ENCODE peak calls at places on chromosomes 3 and 15, in eight cellular contexts. K is KG1; W is naive thymus-derived CD4-positive, alpha-beta T cell; C is iPS DF 6.9; J is NCI-H748 treated with DMSO at 0.1 percent for 48 hours; B is GM19239; T is smooth muscle cell of the brain vasculature; O is cerebellum. I is an unnamed sample.

GRCh38 chr15:67085818-67086649 is 20.6 kb downstream of the SMAD3 start:
- DNase-seq in C (no peak), K (no peak), B (no peak), W (no peak), O (no peak), T (no peak), J (no peak), I (no peak)

GRCh38 chr3:170848294-170848917 is 21.6 kb downstream of the RPL22L1 start:
- DNase-seq in J (peak), W (no peak), O (no peak), T (no peak), C (no peak), K (no peak), B (no peak), I (no peak)

GRCh38 chr3:125374501-125374995 is 577 bp downstream of the ZNF148 start:
- DNase-seq in T (no peak), B (peak), W (no peak), O (peak), K (no peak), J (peak), C (no peak), I (peak)

GRCh38 chr15:76932090-76932966 is 779 bp downstream of the RCN2 start:
- DNase-seq in C (no peak), K (no peak), J (no peak), B (no peak), W (no peak), O (peak), T (no peak), I (no peak)

GRCh38 chr3:17088602-17089313 is 204.0 kb downstream of the PLCL2 start:
- DNase-seq in B (no peak), O (no peak), K (no peak), C (no peak), J (no peak), T (no peak), W (no peak), I (no peak)

GRCh38 chr15:88719654-88720053 is 80.8 kb downstream of the ISG20 start:
- DNase-seq in B (no peak), K (no peak), W (no peak), O (no peak), T (no peak), J (no peak), C (no peak), I (no peak)

GRCh38 chr3:63847718-63848450 is 15.7 kb downstream of the THOC7 start:
- DNase-seq in O (no peak), K (no peak), C (no peak), B (no peak), T (no peak), W (no peak), J (no peak), I (no peak)

GRCh38 chr3:102024270-102024904 is 175.1 kb downstream of the NFKBIZ start:
- DNase-seq in J (no peak), T (no peak), K (no peak), C (no peak), O (no peak), B (no peak), W (no peak), I (no peak)

GRCh38 chr15:67641453-67641852 is 99.0 kb downstream of the MAP2K5 start:
- DNase-seq in B (no peak), W (no peak), K (no peak), J (peak), T (no peak), C (no peak), O (no peak), I (no peak)

GRCh38 chr3:32238027-32238815 is at the start of gene CMTM8:
- DNase-seq in W (peak), K (no peak), B (no peak), O (peak), C (no peak), J (peak), T (no peak), I (no peak)

I was measured in NT2/D1.